ENCODE peak calls at places on chromosomes 3 and 15, in six cellular contexts. One of them, this sample, is unnamed.

GRCh38 chr15:65639509-65639908 is 17.8 kb downstream of the SLC24A1 start:
- DNase-seq in HL-60: no peak
- DNase-seq in AG09309: no peak
- DNase-seq in choroid plexus epithelial cell: no peak
- DNase-seq in AG04450: no peak
- DNase-seq in kidney epithelial cell: no peak
- DNase-seq in this sample: no peak

GRCh38 chr15:51077565-51078153 is 17.0 kb downstream of the TNFAIP8L3 start:
- DNase-seq in HL-60: no peak
- DNase-seq in AG09309: no peak
- DNase-seq in choroid plexus epithelial cell: peak
- DNase-seq in AG04450: no peak
- DNase-seq in kidney epithelial cell: no peak
- DNase-seq in this sample: no peak

GRCh38 chr3:127762077-127762786 is 60.1 kb downstream of the MGLL start:
- DNase-seq in HL-60: no peak
- DNase-seq in AG09309: no peak
- DNase-seq in choroid plexus epithelial cell: peak
- DNase-seq in AG04450: no peak
- DNase-seq in kidney epithelial cell: no peak
- DNase-seq in this sample: no peak

GRCh38 chr3:37136067-37136466 is 38.3 kb downstream of the LRRFIP2 start:
- DNase-seq in HL-60: no peak
- DNase-seq in AG09309: no peak
- DNase-seq in choroid plexus epithelial cell: no peak
- DNase-seq in AG04450: no peak
- DNase-seq in kidney epithelial cell: no peak
- DNase-seq in this sample: no peak

GRCh38 chr15:90903733-90904536 is 833 bp downstream of the MAN2A2 start:
- DNase-seq in HL-60: no peak
- DNase-seq in AG09309: no peak
- DNase-seq in choroid plexus epithelial cell: peak
- DNase-seq in AG04450: no peak
- DNase-seq in kidney epithelial cell: no peak
- DNase-seq in this sample: no peak

GRCh38 chr15:65981837-65982696 is 112.8 kb downstream of the RAB11A start:
- DNase-seq in HL-60: no peak
- DNase-seq in AG09309: no peak
- DNase-seq in choroid plexus epithelial cell: no peak
- DNase-seq in AG04450: no peak
- DNase-seq in kidney epithelial cell: no peak
- DNase-seq in this sample: no peak

GRCh38 chr3:89635137-89635536 is 527.7 kb downstream of the EPHA3 start:
- DNase-seq in HL-60: no peak
- DNase-seq in AG09309: no peak
- DNase-seq in choroid plexus epithelial cell: no peak
- DNase-seq in AG04450: no peak
- DNase-seq in kidney epithelial cell: no peak
- DNase-seq in this sample: no peak

GRCh38 chr3:100400424-100400781 is 486 bp downstream of the TOMM70 start:
- DNase-seq in HL-60: no peak
- DNase-seq in AG09309: no peak
- DNase-seq in choroid plexus epithelial cell: no peak
- DNase-seq in AG04450: no peak
- DNase-seq in kidney epithelial cell: no peak
- DNase-seq in this sample: no peak

GRCh38 chr3:156535798-156536197 is 19.1 kb downstream of the SSR3 start:
- DNase-seq in HL-60: no peak
- DNase-seq in AG09309: no peak
- DNase-seq in choroid plexus epithelial cell: no peak
- DNase-seq in AG04450: no peak
- DNase-seq in kidney epithelial cell: no peak
- DNase-seq in this sample: no peak

DNA sequence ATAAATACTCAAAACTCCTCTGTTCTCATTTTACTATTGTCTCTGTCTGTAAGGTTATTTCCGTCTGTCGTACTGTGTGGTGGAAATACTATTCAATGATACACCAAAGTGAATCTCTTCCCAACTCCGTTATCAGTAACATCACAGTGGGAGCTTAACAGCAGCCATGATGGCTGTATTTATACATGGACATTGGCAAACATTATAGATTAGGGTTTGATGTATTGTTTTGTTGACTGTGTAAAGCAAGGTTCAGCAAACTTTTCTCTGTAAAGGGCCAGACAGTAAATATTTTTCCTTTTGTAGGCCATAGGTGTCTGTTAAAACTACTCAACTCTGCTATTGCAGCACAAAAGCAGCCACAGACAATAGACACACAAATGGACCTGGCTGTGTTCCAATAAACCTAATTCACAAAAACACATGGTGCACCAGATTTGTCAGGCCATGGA is 23.2 kb downstream of the LIPC start:
- DNase-seq in HL-60: no peak
- DNase-seq in AG09309: no peak
- DNase-seq in choroid plexus epithelial cell: no peak
- DNase-seq in AG04450: no peak
- DNase-seq in kidney epithelial cell: no peak
- DNase-seq in this sample: no peak
- H3K4me3 ChIP-seq in HL-60: no peak
- H3K4me3 ChIP-seq in AG09309: no peak
- H3K4me3 ChIP-seq in choroid plexus epithelial cell: no peak
- H3K4me3 ChIP-seq in AG04450: no peak
- H3K4me3 ChIP-seq in kidney epithelial cell: no peak
- H3K4me3 ChIP-seq in this sample: no peak

DNA sequence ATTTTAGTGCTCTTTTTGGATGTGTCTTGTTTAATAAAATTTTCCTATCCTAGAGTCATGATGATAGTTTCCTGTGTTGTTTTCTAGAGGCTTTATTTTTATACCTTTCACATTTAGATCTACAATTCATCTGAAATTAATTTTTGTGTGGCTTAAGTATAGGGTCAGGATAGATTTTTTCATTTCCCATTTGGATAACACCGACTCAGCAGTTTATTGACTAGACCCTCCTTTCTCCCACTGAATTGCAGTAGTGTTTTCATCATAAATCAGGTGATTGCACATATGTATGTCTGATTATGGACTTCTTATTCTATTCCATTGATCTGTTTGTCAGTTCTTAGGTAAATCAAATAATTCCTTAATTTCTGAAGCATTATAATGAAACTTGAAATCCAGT is 10.4 kb downstream of the PRR23A start:
- DNase-seq in HL-60: no peak
- DNase-seq in AG09309: no peak
- DNase-seq in choroid plexus epithelial cell: no peak
- DNase-seq in AG04450: no peak
- DNase-seq in kidney epithelial cell: no peak
- DNase-seq in this sample: no peak
- TF ChIP-seq CTCF in HL-60: no peak
- TF ChIP-seq CTCF in AG09309: no peak
- TF ChIP-seq CTCF in choroid plexus epithelial cell: no peak
- TF ChIP-seq CTCF in AG04450: no peak
- TF ChIP-seq CTCF in kidney epithelial cell: no peak
- TF ChIP-seq CTCF in this sample: no peak

GRCh38 chr15:61196156-61196555 is 32.9 kb downstream of the RORA start:
- DNase-seq in HL-60: no peak
- DNase-seq in AG09309: no peak
- DNase-seq in choroid plexus epithelial cell: no peak
- DNase-seq in AG04450: no peak
- DNase-seq in kidney epithelial cell: no peak
- DNase-seq in this sample: no peak
- H3K4me3 ChIP-seq in HL-60: no peak
- H3K4me3 ChIP-seq in AG09309: no peak
- H3K4me3 ChIP-seq in choroid plexus epithelial cell: no peak
- H3K4me3 ChIP-seq in AG04450: no peak
- H3K4me3 ChIP-seq in kidney epithelial cell: no peak
- H3K4me3 ChIP-seq in this sample: no peak

GRCh38 chr3:195910499-195910845 is 2.1 kb upstream of the TNK2 start:
- DNase-seq in HL-60: no peak
- DNase-seq in AG09309: no peak
- DNase-seq in choroid plexus epithelial cell: no peak
- DNase-seq in AG04450: no peak
- DNase-seq in kidney epithelial cell: no peak
- DNase-seq in this sample: no peak

GRCh38 chr3:195908439-195909293 is at the start of gene TNK2:
- DNase-seq in HL-60: no peak
- DNase-seq in AG09309: no peak
- DNase-seq in choroid plexus epithelial cell: no peak
- DNase-seq in AG04450: no peak
- DNase-seq in kidney epithelial cell: no peak
- DNase-seq in this sample: no peak

GRCh38 chr3:195907730-195908438 is 467 bp downstream of the TNK2 start:
- DNase-seq in HL-60: peak
- DNase-seq in AG09309: no peak
- DNase-seq in choroid plexus epithelial cell: no peak
- DNase-seq in AG04450: no peak
- DNase-seq in kidney epithelial cell: no peak
- DNase-seq in this sample: no peak

GRCh38 chr3:195909645-195910498 is 1.5 kb upstream of the TNK2 start:
- DNase-seq in HL-60: peak
- DNase-seq in AG09309: no peak
- DNase-seq in choroid plexus epithelial cell: peak
- DNase-seq in AG04450: no peak
- DNase-seq in kidney epithelial cell: no peak
- DNase-seq in this sample: no peak

DNA sequence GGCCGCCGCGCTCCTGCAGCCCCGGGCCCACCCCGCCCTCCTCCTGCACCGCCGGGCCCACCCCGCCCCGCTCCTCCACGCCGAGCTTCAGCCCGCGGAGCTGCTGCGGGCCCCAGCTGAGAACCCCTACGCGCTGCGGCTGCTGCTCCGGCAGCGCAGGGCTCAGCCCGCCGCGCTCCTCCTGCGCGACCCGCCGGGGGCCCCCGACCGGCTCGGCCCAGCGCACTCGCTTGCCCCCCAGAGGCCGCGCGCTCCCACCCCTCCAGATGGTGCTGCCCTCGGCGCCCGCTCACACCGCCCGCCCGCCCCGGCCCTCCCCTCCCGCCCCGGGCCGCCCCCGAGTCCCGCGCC is 918 bp upstream of the TNK2 start:
- DNase-seq in HL-60: peak
- DNase-seq in AG09309: no peak
- DNase-seq in choroid plexus epithelial cell: peak
- DNase-seq in AG04450: no peak
- DNase-seq in kidney epithelial cell: no peak
- DNase-seq in this sample: no peak
- TF ChIP-seq CTCF in HL-60: no peak
- TF ChIP-seq CTCF in AG09309: no peak
- TF ChIP-seq CTCF in choroid plexus epithelial cell: no peak
- TF ChIP-seq CTCF in AG04450: no peak
- TF ChIP-seq CTCF in kidney epithelial cell: no peak
- TF ChIP-seq CTCF in this sample: peak

This sample was measured in AG04449.